ENCODE peak calls at places on chromosomes 6 and 20, in ten cellular contexts. Q is GM13977, Z is mucosa of descending colon, S is heart left ventricle, F is cardiac muscle cell, L is astrocyte of the cerebellum, V is foreskin keratinocyte, E is colonic mucosa, H is breast epithelium, C is omental fat pad. R is an unnamed sample.

GRCh38 chr6:37990762-37991525 is 171.4 kb downstream of the ZFAND3 start:
- DNase-seq in Q (no peak), Z (no peak), S (no peak), F (peak), L (peak), V (peak), E (no peak), H (no peak), C (no peak), R (no peak)

GRCh38 chr20:43558412-43559146 is at the start of gene SGK2:
- DNase-seq in Q (no peak), Z (peak), S (no peak), F (peak), L (no peak), V (no peak), E (peak), H (no peak), C (no peak), R (no peak)

GRCh38 chr6:19538086-19538485 is 299.1 kb upstream of the ID4 start:
- DNase-seq in Q (no peak), Z (peak), S (no peak), F (no peak), L (no peak), V (peak), E (peak), H (peak), C (no peak), R (no peak)

GRCh38 chr20:62323980-62324906 is 21.4 kb downstream of the ADRM1 start:
- DNase-seq in Q (no peak), Z (no peak), S (peak), F (no peak), L (no peak), V (no peak), E (no peak), H (no peak), C (no peak), R (no peak)

GRCh38 chr20:61938839-61939690 is 126.6 kb downstream of the TAF4 start:
- DNase-seq in Q (no peak), Z (no peak), S (no peak), F (no peak), L (no peak), V (no peak), E (no peak), H (no peak), C (no peak), R (no peak)

GRCh38 chr6:44176130-44176934 is 17.7 kb downstream of the CAPN11 start:
- DNase-seq in Q (no peak), Z (no peak), S (no peak), F (no peak), L (no peak), V (no peak), E (no peak), H (peak), C (no peak), R (no peak)

GRCh38 chr20:19784511-19785172 is 26.6 kb downstream of the RIN2 start:
- DNase-seq in Q (peak), Z (peak), S (no peak), F (peak), L (peak), V (peak), E (peak), H (peak), C (no peak), R (no peak)

GRCh38 chr6:43831211-43831610 is 61.2 kb downstream of the VEGFA start:
- DNase-seq in Q (no peak), Z (peak), S (no peak), F (no peak), L (no peak), V (peak), E (peak), H (no peak), C (no peak), R (no peak)

GRCh38 chr20:59356662-59357061 is 56.3 kb downstream of the EDN3 start:
- DNase-seq in Q (no peak), Z (no peak), S (no peak), F (no peak), L (no peak), V (no peak), E (no peak), H (no peak), C (no peak), R (no peak)

GRCh38 chr20:55882286-55882685 is 123.0 kb downstream of the CBLN4 start:
- DNase-seq in Q (no peak), Z (no peak), S (no peak), F (no peak), L (no peak), V (no peak), E (no peak), H (no peak), C (no peak), R (no peak)

GRCh38 chr6:30703821-30704220 is 13.0 kb upstream of the NRM start:
- DNase-seq in Q (no peak), Z (no peak), S (no peak), F (no peak), L (no peak), V (no peak), E (no peak), H (no peak), C (no peak), R (no peak)

GRCh38 chr6:10449751-10450150 is 34.9 kb upstream of the TFAP2A start:
- DNase-seq in Q (no peak), Z (no peak), S (no peak), F (no peak), L (no peak), V (peak), E (no peak), H (no peak), C (no peak), R (no peak)

GRCh38 chr6:165091121-165091785 is 218.2 kb downstream of the C6orf118 start:
- DNase-seq in Q (no peak), Z (no peak), S (no peak), F (no peak), L (no peak), V (no peak), E (no peak), H (no peak), C (no peak), R (no peak)

GRCh38 chr6:6674872-6675271 is 86.4 kb downstream of the LY86 start:
- DNase-seq in Q (no peak), Z (no peak), S (no peak), F (peak), L (no peak), V (no peak), E (no peak), H (no peak), C (no peak), R (no peak)

GRCh38 chr20:43853174-43853803 is 61.4 kb upstream of the TOX2 start:
- DNase-seq in Q (no peak), Z (no peak), S (no peak), F (no peak), L (no peak), V (peak), E (no peak), H (no peak), C (no peak), R (no peak)

GRCh38 chr20:63979549-63980316 is at the start of gene SAMD10:
- DNase-seq in Q (peak), Z (peak), S (peak), F (peak), L (no peak), V (no peak), E (peak), H (no peak), C (no peak), R (peak)

GRCh38 chr6:324116-324728 is 31.9 kb downstream of the DUSP22 start:
- DNase-seq in Q (no peak), Z (no peak), S (no peak), F (no peak), L (no peak), V (no peak), E (no peak), H (no peak), C (no peak), R (peak)

GRCh38 chr6:134187751-134188150 is 130.2 kb downstream of the SGK1 start:
- DNase-seq in Q (no peak), Z (no peak), S (no peak), F (no peak), L (no peak), V (no peak), E (no peak), H (no peak), C (no peak), R (no peak)

GRCh38 chr6:42714098-42714761 is 8.2 kb downstream of the PRPH2 start:
- DNase-seq in Q (no peak), Z (no peak), S (no peak), F (no peak), L (no peak), V (peak), E (no peak), H (no peak), C (no peak), R (no peak)

GRCh38 chr6:12548526-12548925 is 168.0 kb upstream of the PHACTR1 start:
- DNase-seq in Q (no peak), Z (no peak), S (no peak), F (no peak), L (peak), V (no peak), E (no peak), H (no peak), C (no peak), R (no peak)

GRCh38 chr20:24560571-24561485 is 91.4 kb downstream of the SYNDIG1 start:
- DNase-seq in Q (no peak), Z (no peak), S (no peak), F (no peak), L (peak), V (no peak), E (no peak), H (no peak), C (no peak), R (no peak)

GRCh38 chr6:128515550-128516513 is 4.6 kb downstream of the PTPRK start:
- DNase-seq in Q (no peak), Z (no peak), S (no peak), F (no peak), L (no peak), V (no peak), E (no peak), H (no peak), C (no peak), R (no peak)

GRCh38 chr6:108020438-108021116 is 54.0 kb downstream of the OSTM1 start:
- DNase-seq in Q (no peak), Z (no peak), S (no peak), F (no peak), L (no peak), V (no peak), E (no peak), H (no peak), C (no peak), R (no peak)

GRCh38 chr6:107864235-107864970 is 40.3 kb upstream of the SCML4 start:
- DNase-seq in Q (no peak), Z (no peak), S (no peak), F (no peak), L (no peak), V (no peak), E (no peak), H (no peak), C (no peak), R (no peak)

GRCh38 chr6:90319044-90319443 is 22.4 kb upstream of the BACH2 start:
- DNase-seq in Q (no peak), Z (no peak), S (no peak), F (no peak), L (no peak), V (peak), E (no peak), H (no peak), C (no peak), R (no peak)

GRCh38 chr6:170187669-170188566 is 103.0 kb downstream of the DLL1 start:
- DNase-seq in Q (no peak), Z (no peak), S (no peak), F (no peak), L (no peak), V (no peak), E (peak), H (no peak), C (no peak), R (no peak)

GRCh38 chr6:12030993-12031550 is 19.0 kb downstream of the HIVEP1 start:
- DNase-seq in Q (peak), Z (no peak), S (no peak), F (no peak), L (no peak), V (peak), E (no peak), H (no peak), C (no peak), R (no peak)

GRCh38 chr6:41965429-41966213 is 24.0 kb upstream of the CCND3 start:
- DNase-seq in Q (no peak), Z (no peak), S (no peak), F (no peak), L (no peak), V (no peak), E (no peak), H (no peak), C (no peak), R (no peak)

GRCh38 chr6:135860361-135860760 is 8.9 kb downstream of the PDE7B start:
- DNase-seq in Q (no peak), Z (no peak), S (no peak), F (no peak), L (no peak), V (no peak), E (no peak), H (no peak), C (no peak), R (no peak)

GRCh38 chr6:135866445-135867143 is 15.1 kb downstream of the PDE7B start:
- DNase-seq in Q (no peak), Z (no peak), S (no peak), F (no peak), L (no peak), V (no peak), E (no peak), H (no peak), C (no peak), R (no peak)

GRCh38 chr6:135858941-135859340 is 7.4 kb downstream of the PDE7B start:
- DNase-seq in Q (no peak), Z (no peak), S (no peak), F (no peak), L (no peak), V (no peak), E (no peak), H (no peak), C (no peak), R (no peak)

DNA sequence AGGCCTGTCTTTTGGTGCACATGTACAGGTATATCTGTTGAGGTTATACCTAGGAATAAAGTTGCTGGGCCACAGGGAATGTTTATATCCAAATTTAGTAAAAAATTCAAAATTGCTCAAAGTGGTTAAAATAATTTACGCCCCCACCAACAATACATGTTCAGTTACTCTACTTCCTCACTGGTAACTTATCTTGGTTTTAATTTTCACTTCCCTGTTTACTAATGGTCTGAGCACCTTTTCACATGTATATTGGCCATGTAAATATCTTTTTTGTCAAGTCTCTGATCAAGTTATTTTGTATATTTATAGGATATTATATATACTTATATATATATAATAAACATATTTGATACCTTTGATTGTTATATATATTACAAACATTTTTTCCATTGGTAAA is 9.7 kb downstream of the PDE7B start:
- DNase-seq in Q (no peak), Z (no peak), S (no peak), F (no peak), L (no peak), V (no peak), E (no peak), H (no peak), C (no peak), R (no peak)
- TF ChIP-seq CTCF in Q (no peak), Z (no peak), S (no peak), F (no peak), L (no peak), V (no peak), E (no peak), H (no peak), C (no peak), R (no peak)

GRCh38 chr6:137588472-137588871 is 94.3 kb upstream of the OLIG3 start:
- DNase-seq in Q (no peak), Z (no peak), S (no peak), F (no peak), L (no peak), V (no peak), E (no peak), H (no peak), C (no peak), R (no peak)

GRCh38 chr6:137590684-137591083 is 96.5 kb upstream of the OLIG3 start:
- DNase-seq in Q (no peak), Z (no peak), S (no peak), F (no peak), L (no peak), V (no peak), E (no peak), H (no peak), C (no peak), R (no peak)

GRCh38 chr6:137589067-137589848 is 95.1 kb upstream of the OLIG3 start:
- DNase-seq in Q (peak), Z (peak), S (no peak), F (peak), L (no peak), V (peak), E (peak), H (peak), C (no peak), R (no peak)
- TF ChIP-seq CTCF in Q (peak), Z (no peak), S (no peak), F (peak), L (peak), V (peak), E (peak), H (peak), C (no peak), R (no peak)

GRCh38 chr6:82076855-82077254 is 170.7 kb downstream of the IBTK start:
- DNase-seq in Q (no peak), Z (no peak), S (no peak), F (no peak), L (no peak), V (no peak), E (no peak), H (no peak), C (no peak), R (no peak)
- TF ChIP-seq CTCF in Q (no peak), Z (no peak), S (no peak), F (no peak), L (no peak), V (no peak), E (no peak), H (no peak), C (no peak), R (no peak)

GRCh38 chr6:3887150-3887700 is 38.1 kb downstream of the FAM50B start:
- DNase-seq in Q (peak), Z (peak), S (no peak), F (no peak), L (peak), V (peak), E (no peak), H (no peak), C (no peak), R (no peak)
- TF ChIP-seq CTCF in Q (peak), Z (no peak), S (peak), F (peak), L (peak), V (peak), E (peak), H (peak), C (no peak), R (no peak)

DNA sequence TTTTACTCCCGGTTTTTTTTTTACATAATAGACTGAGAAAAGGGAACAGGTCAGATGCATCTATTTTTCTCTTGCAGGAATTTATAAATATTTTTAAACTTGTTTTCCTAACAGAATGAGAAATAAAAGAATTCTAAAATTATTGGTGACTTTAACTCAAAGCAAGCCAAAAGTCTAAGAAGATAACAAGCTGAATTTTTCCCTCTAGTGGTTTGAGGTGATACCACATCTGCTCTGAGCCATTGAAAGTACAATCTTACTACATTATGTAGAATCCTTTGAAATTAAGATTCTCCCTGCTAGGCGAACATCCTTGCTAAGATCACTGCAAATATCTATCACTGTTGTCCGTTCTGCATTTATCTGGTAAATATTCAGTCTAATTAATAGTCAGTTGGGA is 10.7 kb upstream of the STMND1 start:
- DNase-seq in Q (no peak), Z (no peak), S (no peak), F (no peak), L (no peak), V (no peak), E (no peak), H (no peak), C (no peak), R (no peak)
- TF ChIP-seq CTCF in Q (no peak), Z (no peak), S (no peak), F (peak), L (peak), V (peak), E (no peak), H (no peak), C (no peak), R (no peak)